ENCODE peak calls at places on chromosome 22, in five cellular contexts. C is body of pancreas, Y is fibroblast of pulmonary artery, Z is suprapubic skin, P is cardiac fibroblast. D is an unnamed sample.

GRCh38 chr22:42930810-42931420 is 73.8 kb upstream of the ARFGAP3 start:
- DNase-seq in C (peak), Y (peak), Z (no peak), P (peak), D (no peak)

GRCh38 chr22:32565002-32565339 is 90.4 kb downstream of the FBXO7 start:
- DNase-seq in C (no peak), Y (no peak), Z (peak), P (no peak), D (no peak)

GRCh38 chr22:27348634-27349033 is 452.9 kb downstream of the MN1 start:
- DNase-seq in C (peak), Y (peak), Z (no peak), P (peak), D (peak)

GRCh38 chr22:45671783-45672563 is at the start of gene ATXN10:
- DNase-seq in C (peak), Y (peak), Z (no peak), P (peak), D (peak)

GRCh38 chr22:45785458-45785857 is 113.8 kb downstream of the ATXN10 start:
- DNase-seq in C (peak), Y (no peak), Z (no peak), P (peak), D (no peak)

GRCh38 chr22:42397332-42398246 is 34.6 kb downstream of the NFAM1 start:
- DNase-seq in C (no peak), Y (no peak), Z (no peak), P (no peak), D (no peak)

GRCh38 chr22:21457023-21457787 is 10.0 kb upstream of the TMEM191C start:
- DNase-seq in C (no peak), Y (no peak), Z (peak), P (no peak), D (peak)

GRCh38 chr22:42805998-42806481 is 51.0 kb downstream of the ARFGAP3 start:
- DNase-seq in C (peak), Y (no peak), Z (peak), P (no peak), D (no peak)

GRCh38 chr22:44975444-44976262 is 34.2 kb downstream of the PHF21B start:
- DNase-seq in C (peak), Y (peak), Z (no peak), P (peak), D (peak)

GRCh38 chr22:45006873-45007246 is 2.9 kb downstream of the PHF21B start:
- DNase-seq in C (no peak), Y (no peak), Z (no peak), P (no peak), D (no peak)

DNA sequence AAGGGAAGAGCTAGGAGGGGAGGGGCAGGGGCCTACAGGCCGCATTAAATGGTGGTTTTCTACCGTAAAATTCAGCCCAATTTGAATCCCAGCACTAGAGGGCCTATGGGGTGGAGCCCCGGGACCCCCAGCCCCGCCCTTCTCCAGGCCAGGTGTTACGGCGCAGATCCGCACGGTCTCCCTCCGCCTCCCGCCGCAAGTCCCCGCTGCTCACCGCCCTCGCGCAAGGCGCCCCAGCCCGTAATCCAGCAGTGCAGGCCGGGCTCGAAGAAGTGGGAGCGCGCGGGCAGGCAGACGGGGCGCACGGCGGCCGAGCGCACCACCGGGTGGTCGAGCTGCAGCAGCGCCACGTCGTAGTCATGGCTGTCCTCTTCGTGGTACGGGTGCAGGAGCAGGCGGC is 17.3 kb downstream of the KCTD17 start:
- DNase-seq in C (no peak), Y (no peak), Z (no peak), P (no peak), D (no peak)
- TF ChIP-seq CTCF in C (no peak), Y (no peak), Z (no peak), P (no peak), D (no peak)

GRCh38 chr22:46854125-46854870 is 91.8 kb downstream of the TBC1D22A start:
- DNase-seq in C (no peak), Y (peak), Z (no peak), P (peak), D (peak)

GRCh38 chr22:46858181-46858771 is 95.8 kb downstream of the TBC1D22A start:
- DNase-seq in C (no peak), Y (no peak), Z (no peak), P (no peak), D (no peak)

GRCh38 chr22:46853191-46853590 is 90.7 kb downstream of the TBC1D22A start:
- DNase-seq in C (no peak), Y (no peak), Z (no peak), P (no peak), D (no peak)

GRCh38 chr22:46860562-46860961 is 98.1 kb downstream of the TBC1D22A start:
- DNase-seq in C (no peak), Y (no peak), Z (no peak), P (no peak), D (no peak)

GRCh38 chr22:46857142-46857825 is 94.8 kb downstream of the TBC1D22A start:
- DNase-seq in C (no peak), Y (no peak), Z (no peak), P (no peak), D (no peak)
- TF ChIP-seq CTCF in C (no peak), Y (no peak), Z (no peak), P (no peak), D (no peak)

GRCh38 chr22:29156507-29156906 is 49.2 kb upstream of the EMID1 start:
- DNase-seq in C (no peak), Y (peak), Z (no peak), P (no peak), D (no peak)
- TF ChIP-seq CTCF in C (no peak), Y (peak), Z (no peak), P (peak), D (peak)

GRCh38 chr22:30861688-30862552 is 106.7 kb downstream of the MORC2 start:
- DNase-seq in C (peak), Y (no peak), Z (peak), P (no peak), D (no peak)

GRCh38 chr22:30859714-30860095 is 108.9 kb downstream of the MORC2 start:
- DNase-seq in C (no peak), Y (no peak), Z (peak), P (no peak), D (no peak)

GRCh38 chr22:30858976-30859713 is 109.4 kb downstream of the MORC2 start:
- DNase-seq in C (no peak), Y (no peak), Z (peak), P (no peak), D (no peak)

GRCh38 chr22:30861131-30861530 is 107.4 kb downstream of the MORC2 start:
- DNase-seq in C (no peak), Y (no peak), Z (no peak), P (no peak), D (no peak)

DNA sequence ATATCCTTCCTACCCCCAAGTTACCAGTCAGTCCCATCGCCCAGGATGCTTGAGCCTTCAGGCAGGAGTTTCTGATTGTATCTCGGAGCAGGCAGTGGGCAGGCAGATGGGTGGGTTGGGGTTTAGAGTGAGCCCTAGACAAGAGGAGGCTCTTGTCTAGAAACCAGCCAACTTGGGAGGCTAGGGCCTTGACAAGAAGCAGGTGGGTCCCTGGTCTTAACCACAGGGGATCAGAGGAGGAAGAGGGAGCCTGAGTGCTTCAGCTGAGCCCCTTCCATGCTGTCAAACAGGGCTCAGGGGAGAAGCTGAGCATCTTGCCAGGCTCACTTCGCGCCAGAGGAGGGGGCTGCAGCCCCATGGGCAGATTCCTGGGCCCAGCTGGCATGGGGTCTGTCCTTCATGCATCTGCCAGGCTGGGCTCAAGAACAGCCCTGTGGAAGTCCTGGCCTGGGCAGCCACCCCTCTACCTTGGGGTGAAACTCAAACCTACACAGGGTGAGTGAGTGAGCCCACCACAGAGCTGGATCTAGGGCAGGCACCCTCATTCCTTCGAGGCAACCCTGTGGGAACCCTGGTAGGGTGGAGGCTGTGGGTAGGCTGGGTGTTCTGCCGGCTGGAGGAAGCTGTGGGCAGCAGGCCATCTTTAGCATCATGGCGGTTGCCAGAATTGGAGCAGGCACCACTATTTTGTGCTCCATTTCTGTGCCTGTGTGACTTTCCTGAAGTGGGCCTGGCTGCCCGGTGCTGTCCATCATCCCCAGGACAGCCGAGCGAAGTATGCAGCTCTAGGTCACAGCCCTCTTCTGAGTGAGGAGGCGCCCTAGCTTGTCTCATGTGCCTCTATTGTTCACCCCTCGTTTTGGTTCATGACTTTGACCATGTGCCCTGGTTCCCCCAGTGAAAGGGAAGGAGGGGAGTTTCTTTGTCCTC is 108.1 kb downstream of the MORC2 start:
- DNase-seq in C (peak), Y (no peak), Z (peak), P (no peak), D (no peak)
- TF ChIP-seq CTCF in C (no peak), Y (no peak), Z (no peak), P (no peak), D (no peak)

GRCh38 chr22:20106849-20107237 is 9.1 kb upstream of the RANBP1 start:
- DNase-seq in C (no peak), Y (no peak), Z (no peak), P (no peak), D (no peak)
- TF ChIP-seq CTCF in C (no peak), Y (no peak), Z (no peak), P (no peak), D (no peak)